ENCODE peak calls at places on chromosomes 13 and 19, in ten cellular contexts. B is heart left ventricle, D is gastrocnemius medialis, T is ovary, G is suprapubic skin, S is IMR-90, R is Peyer's patch, O is uterus, E is esophagus squamous epithelium, I is breast epithelium. U is an unnamed sample. For H3K27me3, the result is how much of the 10 kb centered on the place peaks cover.

GRCh38 chr19:56707821-56708220 is 36.3 kb upstream of the ZNF835 start:
- DNase-seq in B (no peak), D (no peak), T (no peak), G (no peak), S (no peak), R (no peak), O (no peak), E (no peak), I (no peak), U (no peak)

GRCh38 chr19:7500811-7501450 is 12.1 kb upstream of the PEX11G start:
- DNase-seq in B (no peak), D (no peak), T (peak), G (no peak), S (peak), R (peak), O (no peak), E (no peak), I (no peak), U (no peak)

GRCh38 chr19:2631213-2631821 is 71.2 kb downstream of the GNG7 start:
- DNase-seq in B (no peak), D (no peak), T (no peak), G (no peak), S (peak), R (no peak), O (no peak), E (no peak), I (no peak), U (no peak)

GRCh38 chr13:33349996-33350826 is 64.7 kb upstream of the STARD13 start:
- DNase-seq in B (peak), D (peak), T (peak), G (no peak), S (peak), R (peak), O (peak), E (no peak), I (no peak), U (no peak)

GRCh38 chr13:108643646-108644353 is 14.4 kb downstream of the MYO16 start:
- DNase-seq in B (no peak), D (no peak), T (no peak), G (no peak), S (no peak), R (no peak), O (no peak), E (no peak), I (no peak), U (no peak)

GRCh38 chr13:106373304-106373988 is 162.0 kb downstream of the EFNB2 start:
- DNase-seq in B (no peak), D (no peak), T (no peak), G (no peak), S (no peak), R (no peak), O (no peak), E (no peak), I (no peak), U (no peak)

GRCh38 chr13:27004389-27004788 is 167.2 kb downstream of the USP12 start:
- DNase-seq in B (no peak), D (no peak), T (no peak), G (peak), S (peak), R (no peak), O (no peak), E (no peak), I (no peak), U (no peak)

GRCh38 chr13:67075239-67075638 is 154.9 kb downstream of the PCDH9 start:
- DNase-seq in B (no peak), D (no peak), T (no peak), G (no peak), S (peak), R (no peak), O (no peak), E (no peak), I (no peak), U (no peak)

GRCh38 chr19:13799669-13800068 is 4.4 kb downstream of the ZSWIM4 start:
- DNase-seq in B (no peak), D (no peak), T (no peak), G (no peak), S (no peak), R (no peak), O (no peak), E (no peak), I (no peak), U (no peak)

GRCh38 chr19:31223805-31224534 is 125.3 kb downstream of the TSHZ3 start:
- DNase-seq in B (no peak), D (no peak), T (no peak), G (no peak), S (peak), R (no peak), O (no peak), E (no peak), I (no peak), U (no peak)

GRCh38 chr13:30151398-30151797 is 156.0 kb downstream of the KATNAL1 start:
- DNase-seq in B (no peak), D (no peak), T (no peak), G (no peak), S (no peak), R (no peak), O (no peak), E (no peak), I (no peak), U (no peak)

GRCh38 chr19:17488593-17489391 is 18.5 kb downstream of the SLC27A1 start:
- DNase-seq in B (peak), D (no peak), T (peak), G (peak), S (no peak), R (peak), O (peak), E (no peak), I (peak), U (no peak)

GRCh38 chr13:88623150-88623549 is 952.0 kb downstream of the SLITRK5 start:
- DNase-seq in B (no peak), D (no peak), T (no peak), G (no peak), S (no peak), R (no peak), O (no peak), E (no peak), I (no peak), U (no peak)

GRCh38 chr13:95254341-95254740 is 46.9 kb downstream of the ABCC4 start:
- DNase-seq in B (no peak), D (no peak), T (no peak), G (no peak), S (peak), R (no peak), O (no peak), E (no peak), I (no peak), U (no peak)

GRCh38 chr13:22461854-22462565 is 718.8 kb upstream of the SGCG start:
- DNase-seq in B (no peak), D (no peak), T (no peak), G (no peak), S (no peak), R (no peak), O (peak), E (no peak), I (no peak), U (no peak)

GRCh38 chr13:31154939-31155338 is 6.8 kb downstream of the HSPH1 start:
- DNase-seq in B (no peak), D (no peak), T (no peak), G (no peak), S (peak), R (no peak), O (no peak), E (no peak), I (no peak), U (no peak)

GRCh38 chr19:8413593-8413923 is 453 bp downstream of the MARCHF2 start:
- DNase-seq in B (no peak), D (no peak), T (no peak), G (no peak), S (no peak), R (no peak), O (no peak), E (no peak), I (no peak), U (no peak)

GRCh38 chr19:7534531-7534980 is 961 bp upstream of the PNPLA6 start:
- DNase-seq in B (peak), D (no peak), T (peak), G (no peak), S (peak), R (peak), O (peak), E (no peak), I (peak), U (peak)

GRCh38 chr13:109922518-109922917 is 136.1 kb upstream of the IRS2 start:
- DNase-seq in B (no peak), D (no peak), T (no peak), G (no peak), S (peak), R (no peak), O (no peak), E (no peak), I (no peak), U (no peak)

GRCh38 chr19:48403606-48404005 is 10.1 kb downstream of the GRIN2D start:
- DNase-seq in B (peak), D (no peak), T (no peak), G (no peak), S (peak), R (no peak), O (no peak), E (no peak), I (no peak), U (no peak)

GRCh38 chr19:43847884-43848283 is 20.8 kb downstream of the ZNF283 start:
- DNase-seq in B (no peak), D (no peak), T (no peak), G (no peak), S (no peak), R (no peak), O (no peak), E (no peak), I (no peak), U (no peak)
- H3K4me3 ChIP-seq in B (no peak), D (no peak), T (no peak), G (no peak), S (no peak), R (no peak), O (no peak), E (no peak), I (peak), U (no peak)

GRCh38 chr19:54160182-54160811 is 776 bp upstream of the LENG1 start:
- DNase-seq in B (no peak), D (no peak), T (peak), G (no peak), S (peak), R (no peak), O (no peak), E (no peak), I (no peak), U (no peak)
- TF ChIP-seq POLR2A in B (no peak), D (no peak), T (peak), G (no peak), S (no peak), R (no peak), O (no peak), E (peak), I (no peak), U (no peak)

DNA sequence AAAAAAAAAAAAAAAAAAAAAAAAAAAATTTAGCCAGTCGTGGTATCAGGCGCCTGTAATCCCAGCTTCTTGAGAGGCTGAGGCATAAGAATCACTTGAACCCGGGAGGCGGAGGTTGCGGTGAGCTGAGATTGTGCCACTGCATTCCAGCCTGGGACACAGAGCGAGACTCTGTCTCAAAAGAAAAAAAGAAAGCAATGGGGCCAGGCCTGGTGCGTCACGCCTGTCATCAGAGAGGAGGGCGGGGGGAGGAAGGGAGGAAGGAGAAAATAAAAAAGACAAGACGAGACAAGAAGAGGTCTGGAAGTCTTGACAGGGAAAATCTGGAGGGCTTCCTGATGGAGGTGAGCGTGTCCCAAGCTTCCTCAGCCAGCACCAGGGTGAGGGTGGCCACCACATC is 54.9 kb upstream of the PTPRS start:
- DNase-seq in B (no peak), D (no peak), T (no peak), G (no peak), S (no peak), R (no peak), O (no peak), E (no peak), I (no peak), U (no peak)
- H3K27me3 ChIP-seq in B (under half), D (under half), T (under half), G (half or more), S (half or more), R (under half), O (under half), E (half or more), I (half or more), U (under half)

DNA sequence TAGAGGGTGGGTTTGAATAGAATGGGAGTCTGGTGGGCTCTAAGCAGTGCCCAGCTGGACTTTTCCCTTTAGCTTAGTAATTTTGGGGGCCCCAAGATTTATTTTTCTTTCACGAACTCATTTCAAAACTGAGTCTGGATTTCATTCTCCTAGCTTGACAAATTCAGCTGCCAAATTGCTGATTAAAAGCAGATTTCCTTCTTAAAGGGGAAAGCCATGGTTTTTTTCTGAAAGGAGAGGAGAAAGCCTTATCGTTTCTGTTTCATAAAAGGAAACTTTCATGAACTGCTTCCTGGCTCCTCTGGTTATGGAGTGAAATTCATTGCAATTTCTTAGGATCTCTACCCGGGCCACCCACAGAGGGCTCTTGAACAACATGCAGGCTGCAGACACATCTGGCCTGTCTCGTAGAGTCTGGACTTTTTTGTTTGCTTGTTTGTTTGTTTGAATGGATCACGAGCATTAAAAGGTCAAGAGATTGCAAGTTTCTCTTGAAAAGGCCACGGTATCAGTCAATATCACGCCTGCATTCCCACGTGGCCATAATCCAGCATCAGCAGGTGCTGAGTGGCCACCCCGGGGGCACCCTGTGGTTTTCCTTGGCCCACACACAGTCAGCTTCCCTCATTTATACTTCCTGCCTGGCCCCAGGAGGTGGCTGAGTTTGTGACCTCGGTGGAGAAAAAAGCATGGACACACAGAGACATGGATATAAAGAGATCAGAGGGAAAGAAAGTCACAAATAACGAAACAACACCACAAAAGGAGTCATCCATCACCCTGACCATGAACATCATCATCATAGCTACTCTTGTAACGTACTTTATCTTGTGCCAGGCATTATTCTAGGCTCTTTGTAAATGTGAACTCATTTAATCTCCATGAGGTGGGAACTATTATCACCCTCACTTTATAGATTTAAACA is 10.5 kb upstream of the KLK4 start:
- DNase-seq in B (no peak), D (no peak), T (no peak), G (no peak), S (no peak), R (no peak), O (no peak), E (no peak), I (no peak), U (no peak)
- H3K4me3 ChIP-seq in B (no peak), D (no peak), T (no peak), G (no peak), S (no peak), R (no peak), O (no peak), E (no peak), I (no peak), U (no peak)

GRCh38 chr13:52450012-52450792 is at the start of gene VPS36:
- DNase-seq in B (peak), D (peak), T (peak), G (peak), S (peak), R (peak), O (peak), E (peak), I (peak), U (peak)
- TF ChIP-seq POLR2A in B (peak), D (peak), T (peak), G (peak), S (peak), R (peak), O (peak), E (peak), I (peak), U (peak)

GRCh38 chr13:28099396-28100148 is 804 bp downstream of the FLT3 start:
- DNase-seq in B (no peak), D (no peak), T (no peak), G (no peak), S (no peak), R (no peak), O (no peak), E (no peak), I (no peak), U (no peak)

GRCh38 chr13:28097503-28097902 is 2.9 kb downstream of the FLT3 start:
- DNase-seq in B (no peak), D (no peak), T (no peak), G (no peak), S (no peak), R (no peak), O (no peak), E (no peak), I (no peak), U (no peak)

GRCh38 chr13:28100149-28101121 is at the start of gene FLT3:
- DNase-seq in B (peak), D (no peak), T (no peak), G (no peak), S (peak), R (no peak), O (no peak), E (no peak), I (no peak), U (no peak)
- H3K27me3 ChIP-seq in B (under half), D (under half), T (under half), G (half or more), S (half or more), R (under half), O (under half), E (half or more), I (half or more), U (under half)

GRCh38 chr19:12095111-12095790 is 30.7 kb downstream of the ZNF844 start:
- DNase-seq in B (no peak), D (no peak), T (no peak), G (no peak), S (peak), R (no peak), O (no peak), E (no peak), I (no peak), U (no peak)
- H3K4me3 ChIP-seq in B (no peak), D (no peak), T (no peak), G (no peak), S (no peak), R (no peak), O (no peak), E (no peak), I (no peak), U (no peak)

GRCh38 chr13:98576963-98577822 is at the start of gene STK24:
- DNase-seq in B (peak), D (peak), T (peak), G (no peak), S (peak), R (peak), O (peak), E (no peak), I (peak), U (no peak)
- TF ChIP-seq POLR2A in B (no peak), D (peak), T (no peak), G (peak), S (peak), R (peak), O (peak), E (no peak), I (no peak), U (no peak)

U was measured in esophagus muscularis mucosa.